ENCODE peak calls at places on chromosomes 12 and 14, in ten cellular contexts. A is left cardiac atrium; J is Right ventricle myocardium superior; R is transverse colon; L is aorta; Y is activated CD4-positive, alpha-beta T cell treated with anti-CD3 and anti-CD28 coated beads for 48 hours; F is AG10803; D is mesenchymal stem cell; K is COR-L47; Q is KBM-7. N is an unnamed sample.

GRCh38 chr12:94648578-94648977 is 1.8 kb downstream of the TMCC3 start:
- DNase-seq in J (no peak), Q (no peak), K (no peak), R (no peak), Y (no peak), A (no peak), L (no peak), D (peak), F (no peak), N (no peak)

GRCh38 chr12:131986847-131987398 is 37.2 kb downstream of the EP400 start:
- DNase-seq in J (no peak), A (no peak), Y (no peak), Q (no peak), L (peak), F (no peak), D (no peak), K (no peak), R (no peak), N (no peak)

GRCh38 chr12:49789992-49790391 is 38.2 kb downstream of the NCKAP5L start:
- DNase-seq in Y (no peak), J (no peak), R (no peak), F (no peak), L (no peak), D (no peak), A (no peak), K (peak), Q (no peak), N (no peak)

GRCh38 chr12:47715393-47715876 is 9.6 kb upstream of the RPAP3 start:
- DNase-seq in J (peak), F (peak), K (peak), Y (peak), L (no peak), R (peak), D (peak), Q (peak), A (peak), N (peak)

GRCh38 chr12:109776624-109777023 is 56.6 kb downstream of the TRPV4 start:
- DNase-seq in A (no peak), F (no peak), Q (no peak), D (no peak), K (no peak), R (no peak), L (no peak), J (peak), Y (no peak), N (no peak)

GRCh38 chr14:94392510-94392935 is 4.1 kb upstream of the SERPINA1 start:
- DNase-seq in Y (peak), Q (peak), K (no peak), R (no peak), J (peak), F (peak), D (no peak), A (peak), L (no peak), N (peak)

GRCh38 chr14:73241481-73242165 is 4.3 kb downstream of the PAPLN start:
- DNase-seq in Y (no peak), F (no peak), K (no peak), L (peak), J (no peak), A (peak), R (no peak), Q (no peak), D (no peak), N (no peak)

GRCh38 chr14:89407856-89408255 is 9.2 kb downstream of the FOXN3 start:
- DNase-seq in F (no peak), Q (no peak), R (no peak), A (no peak), K (no peak), D (peak), L (no peak), J (no peak), Y (no peak), N (no peak)

GRCh38 chr12:116319316-116319715 is 41.8 kb upstream of the MED13L start:
- DNase-seq in L (no peak), A (no peak), J (no peak), R (no peak), Y (no peak), Q (peak), D (no peak), K (no peak), F (peak), N (no peak)

GRCh38 chr14:23524954-23525353 is 26.6 kb downstream of the ZFHX2 start:
- DNase-seq in L (no peak), K (no peak), D (no peak), F (no peak), Y (no peak), J (no peak), A (no peak), R (no peak), Q (no peak), N (no peak)

GRCh38 chr14:63308723-63309317 is 9.9 kb downstream of the GPHB5 start:
- DNase-seq in D (no peak), J (no peak), R (peak), Y (peak), Q (peak), A (no peak), F (peak), K (peak), L (no peak), N (no peak)

GRCh38 chr12:122319312-122319638 is 53.0 kb upstream of the VPS33A start:
- DNase-seq in Y (no peak), A (no peak), D (no peak), R (no peak), Q (no peak), F (no peak), K (no peak), L (no peak), J (no peak), N (no peak)

GRCh38 chr14:90692061-90692460 is 124.2 kb downstream of the TTC7B start:
- DNase-seq in L (no peak), R (no peak), Y (no peak), J (no peak), A (no peak), K (no peak), Q (no peak), D (no peak), F (peak), N (no peak)

GRCh38 chr12:14258468-14258947 is 107.0 kb upstream of the ATF7IP start:
- DNase-seq in J (no peak), R (no peak), K (no peak), Y (no peak), A (no peak), L (no peak), D (no peak), Q (no peak), F (peak), N (no peak)

GRCh38 chr12:112419269-112420133 is 754 bp downstream of the PTPN11 start:
- DNase-seq in D (peak), F (peak), L (peak), Y (no peak), K (no peak), Q (peak), R (peak), A (peak), J (peak), N (no peak)

GRCh38 chr14:90607141-90607540 is 209.1 kb downstream of the TTC7B start:
- DNase-seq in F (no peak), R (no peak), Y (no peak), J (no peak), K (no peak), L (no peak), D (no peak), Q (no peak), A (peak), N (no peak)

GRCh38 chr12:99907210-99907609 is 77.5 kb downstream of the ANKS1B start:
- DNase-seq in J (no peak), A (no peak), R (no peak), L (no peak), F (no peak), K (no peak), Y (no peak), D (peak), Q (no peak), N (no peak)

GRCh38 chr14:22502007-22502406 is 87.0 kb downstream of the DAD1 start:
- DNase-seq in R (no peak), L (no peak), A (peak), Y (no peak), J (peak), D (no peak), F (no peak), Q (no peak), K (no peak), N (no peak)